ENCODE peak calls at places on chromosomes 12 and 14, in ten cellular contexts. One of them, this sample, is unnamed.

GRCh38 chr14:72476657-72477499 is 417.0 kb downstream of the DPF3 start:
- DNase-seq in breast epithelium: no peak
- DNase-seq in astrocyte: peak; percentile 88
- DNase-seq in neuronal stem cell: no peak
- DNase-seq in tibial artery: no peak
- DNase-seq in H9: peak; percentile 33
- DNase-seq in psoas muscle: no peak
- DNase-seq in upper lobe of left lung: no peak
- DNase-seq in PC-9: no peak
- DNase-seq in fibroblast of lung: peak; percentile 39
- DNase-seq in this sample: no peak

GRCh38 chr14:100012928-100013327 is 52.3 kb upstream of the EVL start:
- DNase-seq in breast epithelium: no peak
- DNase-seq in astrocyte: no peak
- DNase-seq in neuronal stem cell: no peak
- DNase-seq in tibial artery: no peak
- DNase-seq in H9: no peak
- DNase-seq in psoas muscle: no peak
- DNase-seq in upper lobe of left lung: no peak
- DNase-seq in PC-9: no peak
- DNase-seq in fibroblast of lung: no peak
- DNase-seq in this sample: no peak

GRCh38 chr12:56061982-56062381 is 18.0 kb upstream of the ERBB3 start:
- DNase-seq in breast epithelium: no peak
- DNase-seq in astrocyte: no peak
- DNase-seq in neuronal stem cell: no peak
- DNase-seq in tibial artery: no peak
- DNase-seq in H9: no peak
- DNase-seq in psoas muscle: no peak
- DNase-seq in upper lobe of left lung: no peak
- DNase-seq in PC-9: no peak
- DNase-seq in fibroblast of lung: no peak
- DNase-seq in this sample: no peak

GRCh38 chr14:57835751-57836150 is 30.1 kb downstream of the SLC35F4 start:
- DNase-seq in breast epithelium: no peak
- DNase-seq in astrocyte: no peak
- DNase-seq in neuronal stem cell: no peak
- DNase-seq in tibial artery: no peak
- DNase-seq in H9: no peak
- DNase-seq in psoas muscle: no peak
- DNase-seq in upper lobe of left lung: no peak
- DNase-seq in PC-9: no peak
- DNase-seq in fibroblast of lung: no peak
- DNase-seq in this sample: no peak

GRCh38 chr12:44334347-44334746 is 498.5 kb downstream of the TMEM117 start:
- DNase-seq in breast epithelium: no peak
- DNase-seq in astrocyte: no peak
- DNase-seq in neuronal stem cell: no peak
- DNase-seq in tibial artery: no peak
- DNase-seq in H9: no peak
- DNase-seq in psoas muscle: no peak
- DNase-seq in upper lobe of left lung: no peak
- DNase-seq in PC-9: peak; percentile 3
- DNase-seq in fibroblast of lung: no peak
- DNase-seq in this sample: no peak

GRCh38 chr12:109387425-109388166 is 39.9 kb downstream of the MYO1H start:
- DNase-seq in breast epithelium: no peak
- DNase-seq in astrocyte: no peak
- DNase-seq in neuronal stem cell: no peak
- DNase-seq in tibial artery: no peak
- DNase-seq in H9: peak; percentile 40
- DNase-seq in psoas muscle: no peak
- DNase-seq in upper lobe of left lung: no peak
- DNase-seq in PC-9: peak; percentile 4
- DNase-seq in fibroblast of lung: peak; percentile 39
- DNase-seq in this sample: no peak

GRCh38 chr12:130873825-130874224 is 2.0 kb downstream of the RAN start:
- DNase-seq in breast epithelium: no peak
- DNase-seq in astrocyte: no peak
- DNase-seq in neuronal stem cell: no peak
- DNase-seq in tibial artery: no peak
- DNase-seq in H9: no peak
- DNase-seq in psoas muscle: no peak
- DNase-seq in upper lobe of left lung: no peak
- DNase-seq in PC-9: no peak
- DNase-seq in fibroblast of lung: no peak
- DNase-seq in this sample: no peak

GRCh38 chr14:57918791-57919190 is 52.9 kb upstream of the SLC35F4 start:
- DNase-seq in breast epithelium: no peak
- DNase-seq in astrocyte: peak; percentile 42
- DNase-seq in neuronal stem cell: no peak
- DNase-seq in tibial artery: no peak
- DNase-seq in H9: no peak
- DNase-seq in psoas muscle: no peak
- DNase-seq in upper lobe of left lung: no peak
- DNase-seq in PC-9: no peak
- DNase-seq in fibroblast of lung: no peak
- DNase-seq in this sample: no peak

GRCh38 chr12:47989023-47989417 is 15.3 kb downstream of the COL2A1 start:
- DNase-seq in breast epithelium: peak; percentile 46
- DNase-seq in astrocyte: no peak
- DNase-seq in neuronal stem cell: no peak
- DNase-seq in tibial artery: no peak
- DNase-seq in H9: no peak
- DNase-seq in psoas muscle: no peak
- DNase-seq in upper lobe of left lung: no peak
- DNase-seq in PC-9: no peak
- DNase-seq in fibroblast of lung: no peak
- DNase-seq in this sample: no peak

GRCh38 chr14:76676539-76676938 is 84.7 kb upstream of the VASH1 start:
- DNase-seq in breast epithelium: no peak
- DNase-seq in astrocyte: no peak
- DNase-seq in neuronal stem cell: no peak
- DNase-seq in tibial artery: no peak
- DNase-seq in H9: no peak
- DNase-seq in psoas muscle: no peak
- DNase-seq in upper lobe of left lung: no peak
- DNase-seq in PC-9: no peak
- DNase-seq in fibroblast of lung: no peak
- DNase-seq in this sample: no peak

GRCh38 chr14:51527073-51527472 is 124.6 kb upstream of the FRMD6 start:
- DNase-seq in breast epithelium: no peak
- DNase-seq in astrocyte: peak; percentile 70
- DNase-seq in neuronal stem cell: no peak
- DNase-seq in tibial artery: no peak
- DNase-seq in H9: no peak
- DNase-seq in psoas muscle: no peak
- DNase-seq in upper lobe of left lung: no peak
- DNase-seq in PC-9: no peak
- DNase-seq in fibroblast of lung: peak; percentile 83
- DNase-seq in this sample: no peak

GRCh38 chr14:31269599-31270195 is 62.1 kb upstream of the HECTD1 start:
- DNase-seq in breast epithelium: no peak
- DNase-seq in astrocyte: peak; percentile 23
- DNase-seq in neuronal stem cell: no peak
- DNase-seq in tibial artery: no peak
- DNase-seq in H9: no peak
- DNase-seq in psoas muscle: no peak
- DNase-seq in upper lobe of left lung: no peak
- DNase-seq in PC-9: no peak
- DNase-seq in fibroblast of lung: peak; percentile 31
- DNase-seq in this sample: no peak

GRCh38 chr12:120290541-120291312 is 976 bp downstream of the RNU4-2 start:
- DNase-seq in breast epithelium: no peak
- DNase-seq in astrocyte: peak; percentile 8
- DNase-seq in neuronal stem cell: no peak
- DNase-seq in tibial artery: no peak
- DNase-seq in H9: peak; percentile 71
- DNase-seq in psoas muscle: no peak
- DNase-seq in upper lobe of left lung: no peak
- DNase-seq in PC-9: peak; percentile 59
- DNase-seq in fibroblast of lung: no peak
- DNase-seq in this sample: no peak

GRCh38 chr12:29640589-29641345 is 143.0 kb downstream of the TMTC1 start:
- DNase-seq in breast epithelium: no peak
- DNase-seq in astrocyte: peak; percentile 71
- DNase-seq in neuronal stem cell: no peak
- DNase-seq in tibial artery: no peak
- DNase-seq in H9: peak; percentile 78
- DNase-seq in psoas muscle: peak; percentile 24
- DNase-seq in upper lobe of left lung: peak; percentile 22
- DNase-seq in PC-9: peak; percentile 73
- DNase-seq in fibroblast of lung: peak; percentile 61
- DNase-seq in this sample: no peak

GRCh38 chr14:103551338-103551762 is 11.1 kb downstream of the BAG5 start:
- DNase-seq in breast epithelium: no peak
- DNase-seq in astrocyte: no peak
- DNase-seq in neuronal stem cell: no peak
- DNase-seq in tibial artery: peak; percentile 85
- DNase-seq in H9: no peak
- DNase-seq in psoas muscle: peak; percentile 86
- DNase-seq in upper lobe of left lung: peak; percentile 79
- DNase-seq in PC-9: no peak
- DNase-seq in fibroblast of lung: no peak
- DNase-seq in this sample: no peak
- H3K27ac ChIP-seq in breast epithelium: peak overlapping the region; percentile 98
- H3K27ac ChIP-seq in astrocyte: no peak overlapping the region
- H3K27ac ChIP-seq in neuronal stem cell: no peak overlapping the region
- H3K27ac ChIP-seq in tibial artery: peak overlapping the region; percentile 97
- H3K27ac ChIP-seq in H9: no peak overlapping the region
- H3K27ac ChIP-seq in psoas muscle: peak overlapping the region; percentile 85
- H3K27ac ChIP-seq in upper lobe of left lung: peak overlapping the region; percentile 80
- H3K27ac ChIP-seq in PC-9: no peak overlapping the region
- H3K27ac ChIP-seq in fibroblast of lung: peak overlapping the region; percentile 33
- H3K27ac ChIP-seq in this sample: peak overlapping the region; percentile 98

GRCh38 chr12:124440841-124441381 is 126.5 kb downstream of the NCOR2 start:
- DNase-seq in breast epithelium: no peak
- DNase-seq in astrocyte: no peak
- DNase-seq in neuronal stem cell: no peak
- DNase-seq in tibial artery: no peak
- DNase-seq in H9: no peak
- DNase-seq in psoas muscle: no peak
- DNase-seq in upper lobe of left lung: no peak
- DNase-seq in PC-9: peak; percentile 75
- DNase-seq in fibroblast of lung: no peak
- DNase-seq in this sample: no peak
- H3K27ac ChIP-seq in breast epithelium: peak overlapping the region; percentile 45
- H3K27ac ChIP-seq in astrocyte: peak overlapping the region; percentile 88
- H3K27ac ChIP-seq in neuronal stem cell: peak overlapping the region; percentile 60
- H3K27ac ChIP-seq in tibial artery: peak overlapping the region; percentile 31
- H3K27ac ChIP-seq in H9: no peak overlapping the region
- H3K27ac ChIP-seq in psoas muscle: no peak overlapping the region
- H3K27ac ChIP-seq in upper lobe of left lung: peak overlapping the region; percentile 67
- H3K27ac ChIP-seq in PC-9: peak overlapping the region; percentile 97
- H3K27ac ChIP-seq in fibroblast of lung: peak overlapping the region; percentile 93
- H3K27ac ChIP-seq in this sample: peak overlapping the region; percentile 51

GRCh38 chr12:57866308-57867019 is 19.9 kb upstream of the CTDSP2 start:
- DNase-seq in breast epithelium: no peak
- DNase-seq in astrocyte: no peak
- DNase-seq in neuronal stem cell: no peak
- DNase-seq in tibial artery: no peak
- DNase-seq in H9: no peak
- DNase-seq in psoas muscle: no peak
- DNase-seq in upper lobe of left lung: no peak
- DNase-seq in PC-9: no peak
- DNase-seq in fibroblast of lung: no peak
- DNase-seq in this sample: no peak

GRCh38 chr12:57872362-57872761 is 25.8 kb upstream of the CTDSP2 start:
- DNase-seq in breast epithelium: no peak
- DNase-seq in astrocyte: no peak
- DNase-seq in neuronal stem cell: no peak
- DNase-seq in tibial artery: no peak
- DNase-seq in H9: peak; percentile 28
- DNase-seq in psoas muscle: no peak
- DNase-seq in upper lobe of left lung: no peak
- DNase-seq in PC-9: no peak
- DNase-seq in fibroblast of lung: no peak
- DNase-seq in this sample: no peak

GRCh38 chr12:57868211-57868610 is 21.7 kb upstream of the CTDSP2 start:
- DNase-seq in breast epithelium: no peak
- DNase-seq in astrocyte: no peak
- DNase-seq in neuronal stem cell: no peak
- DNase-seq in tibial artery: no peak
- DNase-seq in H9: no peak
- DNase-seq in psoas muscle: no peak
- DNase-seq in upper lobe of left lung: no peak
- DNase-seq in PC-9: no peak
- DNase-seq in fibroblast of lung: no peak
- DNase-seq in this sample: no peak

GRCh38 chr12:57868870-57869609 is 22.5 kb upstream of the CTDSP2 start:
- DNase-seq in breast epithelium: no peak
- DNase-seq in astrocyte: no peak
- DNase-seq in neuronal stem cell: no peak
- DNase-seq in tibial artery: peak; percentile 58
- DNase-seq in H9: peak; percentile 79
- DNase-seq in psoas muscle: peak; percentile 56
- DNase-seq in upper lobe of left lung: peak; percentile 70
- DNase-seq in PC-9: no peak
- DNase-seq in fibroblast of lung: no peak
- DNase-seq in this sample: peak; percentile 36

GRCh38 chr12:57869919-57870318 is 23.4 kb upstream of the CTDSP2 start:
- DNase-seq in breast epithelium: no peak
- DNase-seq in astrocyte: no peak
- DNase-seq in neuronal stem cell: no peak
- DNase-seq in tibial artery: no peak
- DNase-seq in H9: no peak
- DNase-seq in psoas muscle: no peak
- DNase-seq in upper lobe of left lung: no peak
- DNase-seq in PC-9: no peak
- DNase-seq in fibroblast of lung: no peak
- DNase-seq in this sample: no peak
- H3K27ac ChIP-seq in breast epithelium: peak overlapping the region; percentile 27
- H3K27ac ChIP-seq in astrocyte: no peak overlapping the region
- H3K27ac ChIP-seq in neuronal stem cell: no peak overlapping the region
- H3K27ac ChIP-seq in tibial artery: peak overlapping the region; percentile 69
- H3K27ac ChIP-seq in H9: no peak overlapping the region
- H3K27ac ChIP-seq in psoas muscle: peak overlapping the region; percentile 86
- H3K27ac ChIP-seq in upper lobe of left lung: no peak overlapping the region
- H3K27ac ChIP-seq in PC-9: no peak overlapping the region
- H3K27ac ChIP-seq in fibroblast of lung: no peak overlapping the region
- H3K27ac ChIP-seq in this sample: no peak overlapping the region

DNA sequence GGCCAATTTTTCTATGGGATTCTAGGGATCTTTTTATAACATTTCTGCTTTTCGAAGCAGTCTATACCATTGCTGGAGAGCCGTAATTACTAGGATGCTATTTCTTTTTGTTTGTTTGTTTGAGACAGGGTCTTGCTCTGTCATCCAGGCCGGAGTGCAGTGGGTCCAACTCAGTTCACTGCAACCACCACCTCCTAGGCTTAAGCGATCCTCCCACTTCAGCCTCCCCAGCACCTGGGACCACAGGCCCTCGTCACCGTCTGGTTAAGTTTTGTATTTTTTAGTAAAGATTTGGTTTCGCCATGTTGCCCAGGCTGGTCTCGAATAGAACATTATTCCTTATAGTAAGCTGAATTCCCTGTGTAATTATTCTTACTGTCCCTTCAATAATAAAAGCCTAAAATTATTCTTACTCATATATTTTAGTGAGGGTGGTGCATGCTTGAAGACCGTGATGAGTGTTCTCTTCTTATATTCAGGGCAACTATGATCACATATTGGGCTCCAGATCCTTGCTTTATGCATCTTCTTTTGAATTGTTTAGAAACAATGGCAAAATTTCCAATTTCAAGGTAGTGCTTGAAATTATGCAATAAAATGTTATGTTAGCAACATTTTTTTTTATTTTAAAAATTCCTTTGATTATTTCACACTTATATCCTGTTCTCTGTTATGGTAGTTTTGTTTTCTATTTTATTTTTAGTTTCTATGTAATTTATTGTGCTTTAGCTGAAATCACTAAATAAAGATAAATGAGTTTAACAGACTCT is 66.2 kb downstream of the CRADD start:
- DNase-seq in breast epithelium: no peak
- DNase-seq in astrocyte: no peak
- DNase-seq in neuronal stem cell: no peak
- DNase-seq in tibial artery: no peak
- DNase-seq in H9: no peak
- DNase-seq in psoas muscle: no peak
- DNase-seq in upper lobe of left lung: no peak
- DNase-seq in PC-9: no peak
- DNase-seq in fibroblast of lung: no peak
- DNase-seq in this sample: no peak
- H3K27ac ChIP-seq in breast epithelium: peak overlapping the region; percentile 76
- H3K27ac ChIP-seq in astrocyte: no peak overlapping the region
- H3K27ac ChIP-seq in neuronal stem cell: no peak overlapping the region
- H3K27ac ChIP-seq in tibial artery: peak overlapping the region; percentile 85
- H3K27ac ChIP-seq in H9: no peak overlapping the region
- H3K27ac ChIP-seq in psoas muscle: peak overlapping the region; percentile 75
- H3K27ac ChIP-seq in upper lobe of left lung: peak overlapping the region; percentile 89
- H3K27ac ChIP-seq in PC-9: peak overlapping the region; percentile 53
- H3K27ac ChIP-seq in fibroblast of lung: peak overlapping the region; percentile 94
- H3K27ac ChIP-seq in this sample: no peak overlapping the region